ENCODE peak calls at places on chromosomes 3 and 15, in seven cellular contexts. N, T, M, D, Y, A and G are unnamed samples.

GRCh38 chr3:58633157-58633865 is 33.3 kb downstream of the FAM3D start:
- DNase-seq in N (no peak), T (no peak), M (no peak), D (no peak), Y (no peak), A (no peak), G (no peak)

GRCh38 chr3:134799393-134799792 is 4.3 kb downstream of the EPHB1 start:
- DNase-seq in N (no peak), T (peak), M (peak), D (peak), Y (peak), A (no peak), G (no peak)

GRCh38 chr15:26974120-26974780 is 3.3 kb downstream of the GABRG3 start:
- DNase-seq in N (peak), T (no peak), M (peak), D (no peak), Y (peak), A (no peak), G (no peak)

GRCh38 chr15:37900286-37901221 is 33.9 kb upstream of the TMCO5A start:
- DNase-seq in N (no peak), T (no peak), M (peak), D (no peak), Y (peak), A (no peak), G (no peak)

GRCh38 chr3:191353022-191353777 is 22.9 kb upstream of the UTS2B start:
- DNase-seq in N (no peak), T (no peak), M (no peak), D (no peak), Y (no peak), A (no peak), G (no peak)

GRCh38 chr3:21531909-21532308 is 219.1 kb downstream of the ZNF385D start:
- DNase-seq in N (no peak), T (no peak), M (no peak), D (no peak), Y (no peak), A (no peak), G (no peak)

GRCh38 chr15:61390138-61390537 is 161.0 kb upstream of the RORA start:
- DNase-seq in N (no peak), T (no peak), M (no peak), D (no peak), Y (no peak), A (no peak), G (no peak)

GRCh38 chr3:30357897-30358296 is 248.5 kb upstream of the TGFBR2 start:
- DNase-seq in N (no peak), T (no peak), M (no peak), D (no peak), Y (no peak), A (no peak), G (no peak)

GRCh38 chr15:40879609-40880008 is 5.6 kb upstream of the RHOV start:
- DNase-seq in N (no peak), T (no peak), M (no peak), D (no peak), Y (no peak), A (no peak), G (no peak)

GRCh38 chr3:128112406-128112968 is 11.1 kb downstream of the RUVBL1 start:
- DNase-seq in N (no peak), T (peak), M (peak), D (no peak), Y (peak), A (no peak), G (no peak)

GRCh38 chr3:77025476-77025875 is 14.4 kb upstream of the ROBO2 start:
- DNase-seq in N (no peak), T (no peak), M (no peak), D (no peak), Y (no peak), A (no peak), G (no peak)

GRCh38 chr15:90225047-90225446 is 8.7 kb downstream of the CIB1 start:
- DNase-seq in N (no peak), T (no peak), M (no peak), D (no peak), Y (no peak), A (no peak), G (no peak)

GRCh38 chr3:52438579-52439425 is 6.1 kb downstream of the SEMA3G start:
- DNase-seq in N (no peak), T (no peak), M (no peak), D (peak), Y (no peak), A (no peak), G (no peak)

GRCh38 chr3:168828943-168829342 is 733.2 kb upstream of the GOLIM4 start:
- DNase-seq in N (no peak), T (no peak), M (no peak), D (no peak), Y (no peak), A (no peak), G (no peak)

GRCh38 chr3:133887075-133887950 is 8.4 kb downstream of the RAB6B start:
- DNase-seq in N (peak), T (no peak), M (no peak), D (no peak), Y (no peak), A (no peak), G (no peak)

GRCh38 chr15:23035964-23036566 is 3.3 kb downstream of the TUBGCP5 start:
- DNase-seq in N (peak), T (peak), M (peak), D (no peak), Y (peak), A (peak), G (peak)